ENCODE peak calls at places on chromosomes 6 and 20, in six cellular contexts. F is T-helper 2 cell, D is A549, J is prostate gland, G is SHP77 treated with DMSO at 0.1 percent for 48 hours, U is BJ. E is an unnamed sample.

GRCh38 chr6:138115877-138116660 is 8.8 kb upstream of the PERP start:
- DNase-seq in U (no peak), F (peak), D (peak), G (peak), J (peak), E (peak)

GRCh38 chr6:163335056-163335455 is 79.5 kb upstream of the QKI start:
- DNase-seq in U (no peak), D (no peak), F (no peak), G (no peak), J (no peak), E (no peak)

GRCh38 chr6:43924222-43924702 is 154.3 kb downstream of the VEGFA start:
- DNase-seq in J (no peak), D (no peak), F (peak), U (no peak), G (no peak), E (no peak)

GRCh38 chr6:53579338-53579737 is 34.4 kb upstream of the GCLC start:
- DNase-seq in U (no peak), F (peak), G (no peak), J (no peak), D (no peak), E (no peak)

GRCh38 chr6:106591111-106591825 is 38.0 kb downstream of the RTN4IP1 start:
- DNase-seq in D (peak), F (no peak), J (no peak), G (no peak), U (peak), E (peak)

GRCh38 chr6:2004888-2005287 is 240.5 kb downstream of the GMDS start:
- DNase-seq in G (no peak), D (no peak), U (no peak), J (no peak), F (no peak), E (no peak)

GRCh38 chr6:41732601-41733348 is 2.6 kb downstream of the TFEB start:
- DNase-seq in F (peak), U (no peak), J (peak), D (no peak), G (no peak), E (no peak)

GRCh38 chr20:22403860-22404608 is 180.3 kb downstream of the FOXA2 start:
- DNase-seq in D (peak), J (no peak), G (peak), U (no peak), F (no peak), E (no peak)

GRCh38 chr6:48765352-48765961 is 654.5 kb upstream of the PTCHD4 start:
- DNase-seq in D (peak), G (peak), U (no peak), F (peak), J (no peak), E (peak)

GRCh38 chr6:114355300-114355699 is 12.5 kb upstream of the HS3ST5 start:
- DNase-seq in U (no peak), G (no peak), F (no peak), J (no peak), D (no peak), E (no peak)

GRCh38 chr6:170085475-170086401 is 205.1 kb downstream of the DLL1 start:
- DNase-seq in U (no peak), F (no peak), G (no peak), J (no peak), D (no peak), E (no peak)

GRCh38 chr20:46739441-46740213 is 30.2 kb downstream of the SLC2A10 start:
- DNase-seq in J (peak), G (no peak), F (no peak), D (no peak), U (no peak), E (no peak)

GRCh38 chr6:33174784-33175183 is 17.5 kb downstream of the COL11A2 start:
- DNase-seq in U (no peak), J (no peak), F (no peak), G (no peak), D (no peak), E (no peak)

GRCh38 chr20:7606941-7607340 is 333.3 kb downstream of the HAO1 start:
- DNase-seq in G (no peak), U (no peak), D (no peak), J (no peak), F (no peak), E (no peak)

GRCh38 chr6:142844065-142844755 is 100.8 kb downstream of the HIVEP2 start:
- DNase-seq in F (peak), G (no peak), D (no peak), J (no peak), U (no peak), E (no peak)

GRCh38 chr6:37170273-37171140 is 555 bp downstream of the PIM1 start:
- DNase-seq in U (no peak), F (peak), J (peak), G (no peak), D (no peak), E (no peak)

GRCh38 chr20:62805365-62805710 is 703 bp downstream of the OGFR start:
- DNase-seq in J (no peak), D (no peak), U (no peak), F (peak), G (no peak), E (no peak)

GRCh38 chr6:142088858-142089216 is 43.9 kb upstream of the GJE1 start:
- DNase-seq in D (peak), U (peak), G (no peak), F (no peak), J (no peak), E (peak)

GRCh38 chr6:156193381-156193780 is 583.8 kb upstream of the ARID1B start:
- DNase-seq in D (no peak), U (no peak), G (no peak), J (no peak), F (peak), E (no peak)

GRCh38 chr6:167739721-167740475 is 86.8 kb upstream of the AFDN start:
- DNase-seq in J (no peak), F (no peak), D (no peak), U (no peak), G (no peak), E (no peak)

GRCh38 chr20:19886666-19887288 is 128.7 kb downstream of the RIN2 start:
- DNase-seq in J (no peak), G (peak), F (no peak), D (peak), U (no peak), E (no peak)

GRCh38 chr6:28542440-28543293 is 17.0 kb downstream of the GPX5 start:
- DNase-seq in J (peak), F (peak), G (peak), D (peak), U (peak), E (peak)

GRCh38 chr6:30883743-30884520 is at the start of gene DDR1:
- DNase-seq in F (peak), G (peak), D (peak), U (no peak), J (peak), E (peak)

GRCh38 chr20:57190536-57191265 is 75.7 kb downstream of the BMP7 start:
- DNase-seq in G (no peak), U (no peak), J (no peak), D (peak), F (no peak), E (no peak)

GRCh38 chr20:23684261-23684660 is 4.6 kb downstream of the CST4 start:
- DNase-seq in G (no peak), J (no peak), F (no peak), U (no peak), D (no peak), E (no peak)

GRCh38 chr6:7139835-7140470 is 32.2 kb downstream of the RREB1 start:
- DNase-seq in D (no peak), F (no peak), J (no peak), G (no peak), U (no peak), E (no peak)

GRCh38 chr6:148407372-148407771 is 64.7 kb downstream of the SASH1 start:
- DNase-seq in F (no peak), D (peak), G (no peak), J (no peak), U (peak), E (peak)

E was measured in HTR-8/SVneo.